ENCODE peak calls at places on chromosomes 13 and 19, in five cellular contexts. S, T, M, Y and O are unnamed samples.

GRCh38 chr13:73064991-73065390 is 6.2 kb downstream of the KLF5 start:
- DNase-seq in M (no peak), Y (no peak), S (no peak), T (no peak), O (no peak)

GRCh38 chr13:77595166-77595810 is 59.8 kb downstream of the SCEL start:
- DNase-seq in S (no peak), T (no peak), Y (no peak), M (no peak), O (no peak)

GRCh38 chr19:5826531-5827341 is 12.8 kb downstream of the FUT6 start:
- DNase-seq in T (peak), S (peak), Y (peak), M (no peak), O (no peak)

GRCh38 chr13:50126378-50127016 is 111.3 kb downstream of the KCNRG start:
- DNase-seq in Y (no peak), T (no peak), S (no peak), M (no peak), O (no peak)

GRCh38 chr19:3463959-3464796 is 16.1 kb downstream of the SMIM24 start:
- DNase-seq in S (no peak), Y (no peak), T (no peak), M (no peak), O (no peak)

GRCh38 chr19:45474941-45475516 is 7.2 kb downstream of the FOSB start:
- DNase-seq in M (no peak), T (peak), S (no peak), Y (no peak), O (no peak)

GRCh38 chr19:6772028-6772865 is at the start of gene VAV1:
- DNase-seq in T (no peak), Y (peak), M (no peak), S (no peak), O (peak)

GRCh38 chr13:45209229-45209628 is 8.4 kb upstream of the KCTD4 start:
- DNase-seq in S (no peak), M (no peak), T (no peak), Y (no peak), O (no peak)

GRCh38 chr19:45322311-45322710 is 364 bp downstream of the CKM start:
- DNase-seq in S (no peak), M (no peak), Y (no peak), T (no peak), O (no peak)

GRCh38 chr13:106213028-106213427 is 322.4 kb downstream of the EFNB2 start:
- DNase-seq in M (no peak), T (peak), Y (no peak), S (no peak), O (no peak)

GRCh38 chr13:75779393-75779792 is 143.3 kb downstream of the LMO7 start:
- DNase-seq in T (no peak), Y (no peak), S (no peak), M (no peak), O (no peak)

GRCh38 chr13:23161176-23161825 is 19.5 kb upstream of the SGCG start:
- DNase-seq in M (no peak), T (no peak), S (no peak), Y (no peak), O (no peak)

GRCh38 chr13:111642156-111642767 is 321.8 kb downstream of the TEX29 start:
- DNase-seq in M (no peak), Y (no peak), S (no peak), T (no peak), O (no peak)

GRCh38 chr19:4933528-4933927 is 24.2 kb downstream of the UHRF1 start:
- DNase-seq in Y (no peak), S (no peak), M (no peak), T (peak), O (no peak)

GRCh38 chr13:85261757-85262346 is 537.4 kb downstream of the SLITRK6 start:
- DNase-seq in M (no peak), T (peak), S (no peak), Y (no peak), O (no peak)

GRCh38 chr13:107289540-107289939 is 721.6 kb upstream of the ARGLU1 start:
- DNase-seq in Y (no peak), T (no peak), M (peak), S (no peak), O (no peak)

GRCh38 chr19:30224689-30225606 is 147.2 kb upstream of the ZNF536 start:
- DNase-seq in S (no peak), T (peak), M (no peak), Y (no peak), O (no peak)

GRCh38 chr13:31807090-31807541 is 67.8 kb downstream of the RXFP2 start:
- DNase-seq in Y (no peak), T (peak), S (no peak), M (no peak), O (no peak)

GRCh38 chr19:29945433-29945832 is 3.4 kb downstream of the URI1 start:
- DNase-seq in M (no peak), Y (no peak), S (no peak), T (no peak), O (no peak)

GRCh38 chr19:2270572-2271515 is 11.1 kb downstream of the PEAK3 start:
- DNase-seq in S (peak), T (peak), M (peak), Y (peak), O (peak)

GRCh38 chr13:99228737-99229691 is 28.4 kb downstream of the UBAC2 start:
- DNase-seq in M (peak), T (peak), S (no peak), Y (no peak), O (no peak)

GRCh38 chr19:18519962-18520847 is 1.7 kb downstream of the ELL start:
- DNase-seq in Y (no peak), T (peak), S (peak), M (peak), O (no peak)

GRCh38 chr13:105442941-105443340 is 1092.5 kb downstream of the EFNB2 start:
- DNase-seq in S (no peak), Y (no peak), M (peak), T (peak), O (no peak)

GRCh38 chr19:4414144-4414799 is 11.8 kb downstream of the CHAF1A start:
- DNase-seq in S (no peak), T (peak), Y (no peak), M (no peak), O (no peak)

GRCh38 chr13:85503797-85504196 is 295.4 kb downstream of the SLITRK6 start:
- DNase-seq in S (no peak), M (no peak), T (peak), Y (no peak), O (no peak)

GRCh38 chr13:98869408-98870090 is 108.3 kb downstream of the DOCK9 start:
- DNase-seq in T (no peak), Y (no peak), S (no peak), M (no peak), O (no peak)

GRCh38 chr19:40717325-40717879 is 490 bp downstream of the ITPKC start:
- DNase-seq in T (no peak), Y (no peak), M (no peak), S (peak), O (peak)

GRCh38 chr13:51793570-51794273 is 10.2 kb downstream of the DHRS12 start:
- DNase-seq in Y (no peak), T (peak), S (no peak), M (peak), O (no peak)

GRCh38 chr19:47991191-47991808 is 670 bp downstream of the BSPH1 start:
- DNase-seq in M (no peak), Y (no peak), T (no peak), S (no peak), O (no peak)

GRCh38 chr13:46113596-46113995 is 8.8 kb upstream of the CPB2 start:
- DNase-seq in S (no peak), T (peak), M (no peak), Y (no peak), O (no peak)

GRCh38 chr13:89361909-89362308 is 1690.7 kb downstream of the SLITRK5 start:
- DNase-seq in M (no peak), Y (no peak), T (no peak), S (no peak), O (no peak)

GRCh38 chr13:36130542-36131214 is 504 bp downstream of the DCLK1 start:
- DNase-seq in M (no peak), Y (peak), T (peak), S (no peak), O (peak)

GRCh38 chr19:51258761-51259160 is 7.9 kb downstream of the SIGLECL1 start:
- DNase-seq in Y (no peak), S (no peak), M (no peak), T (no peak), O (no peak)

GRCh38 chr19:15452111-15453047 is 2.6 kb upstream of the WIZ start:
- DNase-seq in T (peak), M (peak), S (peak), Y (peak), O (peak)

GRCh38 chr19:3494051-3494450 is 6.4 kb downstream of the DOHH start:
- DNase-seq in S (no peak), T (no peak), Y (no peak), M (no peak), O (no peak)

GRCh38 chr13:41974262-41974900 is 13.5 kb upstream of the VWA8 start:
- DNase-seq in Y (no peak), S (no peak), M (no peak), T (no peak), O (no peak)

GRCh38 chr13:36131931-36132297 is 732 bp upstream of the DCLK1 start:
- DNase-seq in T (peak), M (peak), Y (peak), S (no peak), O (peak)

GRCh38 chr19:1291761-1292418 is 6.2 kb downstream of the EFNA2 start:
- DNase-seq in S (no peak), M (no peak), T (no peak), Y (no peak), O (no peak)

GRCh38 chr13:94382960-94383359 is 96.5 kb downstream of the DCT start:
- DNase-seq in M (no peak), T (no peak), S (no peak), Y (no peak), O (no peak)